ENCODE peak calls at places on chromosomes 7 and 10, in six cellular contexts. O, Q, G, D, L and I are unnamed samples.

GRCh38 chr7:75756340-75757297 is 15.4 kb downstream of the CCL26 start:
- DNase-seq in O (no peak), Q (no peak), G (no peak), D (peak), L (peak), I (no peak)

GRCh38 chr10:104376784-104377300 is 23.2 kb downstream of the CFAP58 start:
- DNase-seq in O (no peak), Q (no peak), G (no peak), D (no peak), L (no peak), I (no peak)

GRCh38 chr7:924541-925231 is 29.8 kb downstream of the ADAP1 start:
- DNase-seq in O (peak), Q (no peak), G (peak), D (no peak), L (no peak), I (no peak)

GRCh38 chr7:23473848-23474097 is 3.5 kb upstream of the IGF2BP3 start:
- DNase-seq in O (no peak), Q (no peak), G (no peak), D (no peak), L (peak), I (no peak)

GRCh38 chr7:139446051-139446890 is 37.2 kb downstream of the KLRG2 start:
- DNase-seq in O (peak), Q (no peak), G (no peak), D (no peak), L (no peak), I (no peak)

GRCh38 chr10:67114945-67115344 is 189.1 kb downstream of the LRRTM3 start:
- DNase-seq in O (no peak), Q (no peak), G (no peak), D (no peak), L (peak), I (no peak)

GRCh38 chr7:12722136-12722535 is 34.7 kb downstream of the ARL4A start:
- DNase-seq in O (no peak), Q (no peak), G (no peak), D (no peak), L (no peak), I (no peak)

GRCh38 chr7:150432915-150433892 is 17.2 kb upstream of the GIMAP8 start:
- DNase-seq in O (no peak), Q (no peak), G (peak), D (no peak), L (no peak), I (no peak)

GRCh38 chr7:73364006-73364728 is 36.2 kb downstream of the FKBP6 start:
- DNase-seq in O (no peak), Q (no peak), G (no peak), D (no peak), L (peak), I (no peak)

GRCh38 chr7:91191771-91192170 is 72.5 kb upstream of the FZD1 start:
- DNase-seq in O (no peak), Q (no peak), G (no peak), D (no peak), L (no peak), I (no peak)

GRCh38 chr10:97882142-97883091 is 32.8 kb downstream of the GOLGA7B start:
- DNase-seq in O (peak), Q (no peak), G (no peak), D (peak), L (no peak), I (no peak)

GRCh38 chr7:126211875-126212274 is 1040.9 kb downstream of the GRM8 start:
- DNase-seq in O (no peak), Q (no peak), G (no peak), D (no peak), L (no peak), I (no peak)

GRCh38 chr7:47241112-47242065 is 340.5 kb downstream of the TNS3 start:
- DNase-seq in O (no peak), Q (no peak), G (no peak), D (no peak), L (no peak), I (no peak)

GRCh38 chr10:133442191-133442966 is 11.4 kb upstream of the SCART1 start:
- DNase-seq in O (peak), Q (no peak), G (no peak), D (no peak), L (no peak), I (no peak)

GRCh38 chr7:150972746-150973145 is 5.4 kb downstream of the KCNH2 start:
- DNase-seq in O (no peak), Q (no peak), G (no peak), D (no peak), L (no peak), I (no peak)

GRCh38 chr10:654647-654996 is 34.8 kb downstream of the DIP2C start:
- DNase-seq in O (no peak), Q (no peak), G (no peak), D (no peak), L (no peak), I (no peak)

GRCh38 chr10:3776796-3777571 is 8.0 kb downstream of the KLF6 start:
- DNase-seq in O (no peak), Q (peak), G (peak), D (peak), L (no peak), I (no peak)

GRCh38 chr10:67790534-67791408 is 47.2 kb downstream of the DNAJC12 start:
- DNase-seq in O (no peak), Q (no peak), G (no peak), D (peak), L (no peak), I (no peak)

GRCh38 chr10:114634607-114634974 is 23.5 kb downstream of the ABLIM1 start:
- DNase-seq in O (no peak), Q (peak), G (no peak), D (peak), L (no peak), I (no peak)

GRCh38 chr7:135285547-135285946 is 51.9 kb downstream of the STRA8 start:
- DNase-seq in O (no peak), Q (no peak), G (no peak), D (no peak), L (no peak), I (no peak)

GRCh38 chr10:123141791-123142700 is 5.9 kb upstream of the HMX2 start:
- DNase-seq in O (no peak), Q (no peak), G (no peak), D (no peak), L (no peak), I (no peak)

GRCh38 chr7:79555571-79555970 is 102.1 kb upstream of the MAGI2 start:
- DNase-seq in O (no peak), Q (no peak), G (no peak), D (no peak), L (no peak), I (no peak)

GRCh38 chr7:134470864-134471263 is 12.0 kb upstream of the AKR1B1 start:
- DNase-seq in O (no peak), Q (no peak), G (no peak), D (peak), L (no peak), I (no peak)

GRCh38 chr7:132735476-132735875 is 159.2 kb upstream of the PLXNA4 start:
- DNase-seq in O (no peak), Q (no peak), G (no peak), D (no peak), L (no peak), I (no peak)

GRCh38 chr10:130411496-130412070 is 275.4 kb downstream of the GLRX3 start:
- DNase-seq in O (no peak), Q (no peak), G (no peak), D (no peak), L (no peak), I (no peak)

GRCh38 chr10:75672272-75672671 is 240.8 kb downstream of the LRMDA start:
- DNase-seq in O (no peak), Q (no peak), G (no peak), D (no peak), L (no peak), I (no peak)

GRCh38 chr10:72334196-72334831 is 20.4 kb downstream of the DNAJB12 start:
- DNase-seq in O (peak), Q (no peak), G (no peak), D (no peak), L (peak), I (peak)

GRCh38 chr7:8251195-8251594 is 10.8 kb downstream of the ICA1 start:
- DNase-seq in O (no peak), Q (no peak), G (no peak), D (no peak), L (no peak), I (no peak)

GRCh38 chr10:122721111-122721510 is 21.5 kb upstream of the C10orf120 start:
- DNase-seq in O (no peak), Q (no peak), G (no peak), D (no peak), L (no peak), I (no peak)

GRCh38 chr7:152866125-152866524 is 106.6 kb downstream of the ACTR3B start:
- DNase-seq in O (no peak), Q (no peak), G (no peak), D (no peak), L (no peak), I (no peak)

GRCh38 chr7:77528368-77528767 is 8.7 kb upstream of the PTPN12 start:
- DNase-seq in O (no peak), Q (no peak), G (no peak), D (no peak), L (no peak), I (no peak)

GRCh38 chr7:139153832-139154231 is 44.3 kb upstream of the ZC3HAV1 start:
- DNase-seq in O (no peak), Q (no peak), G (no peak), D (peak), L (no peak), I (no peak)

GRCh38 chr10:93408788-93409187 is 73.3 kb downstream of the MYOF start:
- DNase-seq in O (no peak), Q (no peak), G (no peak), D (no peak), L (no peak), I (no peak)

GRCh38 chr7:128791121-128791967 is 424 bp upstream of the CCDC136 start:
- DNase-seq in O (peak), Q (peak), G (peak), D (peak), L (peak), I (peak)

GRCh38 chr10:3122486-3123205 is 49.9 kb downstream of the PITRM1 start:
- DNase-seq in O (no peak), Q (no peak), G (no peak), D (no peak), L (no peak), I (no peak)

GRCh38 chr7:101164071-101164840 is 1.1 kb downstream of the VGF start:
- DNase-seq in O (peak), Q (no peak), G (no peak), D (peak), L (no peak), I (peak)